ENCODE peak calls at places on chromosomes 7 and 10, in four cellular contexts. W is BJ, O is transverse colon, J is foreskin fibroblast. L is an unnamed sample.

GRCh38 chr7:66928388-66928787 is 7.4 kb downstream of the TMEM248 start:
- DNase-seq in W (no peak), J (no peak), O (no peak), L (no peak)

GRCh38 chr10:2985729-2986232 is 81.6 kb upstream of the PFKP start:
- DNase-seq in W (no peak), O (peak; percentile 75), J (no peak), L (no peak)

GRCh38 chr7:97307521-97308108 is 190.1 kb downstream of the SDHAF3 start:
- DNase-seq in O (no peak), J (no peak), W (no peak), L (no peak)

GRCh38 chr10:35043796-35044344 is 46.3 kb downstream of the CUL2 start:
- DNase-seq in J (no peak), W (no peak), O (no peak), L (no peak)

GRCh38 chr7:152522551-152522950 is 86.7 kb upstream of the KMT2C start:
- DNase-seq in J (no peak), O (no peak), W (no peak), L (no peak)

GRCh38 chr7:50855526-50855925 is 72.8 kb upstream of the GRB10 start:
- DNase-seq in J (no peak), W (no peak), O (no peak), L (no peak)

GRCh38 chr7:34109936-34110626 is 204.7 kb downstream of the BMPER start:
- DNase-seq in W (no peak), O (no peak), J (no peak), L (no peak)

GRCh38 chr7:50164552-50165220 is 71.6 kb upstream of the ZPBP start:
- DNase-seq in O (no peak), J (no peak), W (no peak), L (no peak)

GRCh38 chr7:155232911-155233702 is 64.6 kb upstream of the INSIG1 start:
- DNase-seq in J (no peak), W (no peak), O (no peak), L (no peak)

GRCh38 chr7:142811154-142811737 is 40.5 kb downstream of the PRSS2 start:
- DNase-seq in O (no peak), J (peak; percentile 28), W (no peak), L (no peak)

GRCh38 chr7:107150375-107151073 is 18.3 kb upstream of the HBP1 start:
- DNase-seq in W (peak; percentile 21), J (peak; percentile 58), O (peak; percentile 80), L (no peak)

GRCh38 chr7:37531225-37531624 is 82.6 kb upstream of the ELMO1 start:
- DNase-seq in J (no peak), O (no peak), W (no peak), L (no peak)

GRCh38 chr10:63474488-63474887 is 8.7 kb upstream of the JMJD1C start:
- DNase-seq in W (no peak), J (no peak), O (no peak), L (no peak)

GRCh38 chr10:126013489-126014281 is 117.3 kb downstream of the FANK1 start:
- DNase-seq in O (no peak), J (peak; percentile 69), W (peak; percentile 43), L (no peak)

GRCh38 chr10:60848126-60848525 is 69.8 kb downstream of the CDK1 start:
- DNase-seq in W (peak; percentile 41), J (peak; percentile 72), O (no peak), L (no peak)

GRCh38 chr7:88203401-88203800 is 16.4 kb downstream of the SRI start:
- DNase-seq in J (no peak), O (no peak), W (no peak), L (no peak)

GRCh38 chr10:120492366-120492765 is 35.3 kb downstream of the PLPP4 start:
- DNase-seq in J (no peak), W (no peak), O (no peak), L (no peak)

GRCh38 chr10:8088504-8088903 is 34.0 kb downstream of the GATA3 start:
- DNase-seq in O (no peak), J (no peak), W (no peak), L (no peak)

GRCh38 chr7:35891004-35891830 is 90.4 kb downstream of the SEPTIN7 start:
- DNase-seq in W (no peak), O (no peak), J (no peak), L (no peak)

GRCh38 chr10:122245136-122245535 is 26.0 kb upstream of the BTBD16 start:
- DNase-seq in J (no peak), O (no peak), W (no peak), L (no peak)

GRCh38 chr7:54874804-54875203 is 115.8 kb upstream of the SEC61G start:
- DNase-seq in W (no peak), J (no peak), O (no peak), L (no peak)

GRCh38 chr10:52621635-52622079 is 150.9 kb downstream of the MBL2 start:
- DNase-seq in O (no peak), W (peak; percentile 83), J (peak; percentile 67), L (no peak)

GRCh38 chr10:47037654-47038425 is 126.6 kb downstream of the PTPN20 start:
- DNase-seq in W (no peak), O (no peak), J (no peak), L (no peak)

GRCh38 chr10:7311256-7312178 is 99.3 kb downstream of the SFMBT2 start:
- DNase-seq in O (no peak), J (no peak), W (no peak), L (no peak)

GRCh38 chr10:96840841-96841518 is 8.9 kb downstream of the LCOR start:
- DNase-seq in J (no peak), W (no peak), O (no peak), L (no peak)

GRCh38 chr10:3740157-3740871 is 44.7 kb downstream of the KLF6 start:
- DNase-seq in W (no peak), J (no peak), O (no peak), L (no peak)

GRCh38 chr10:79347226-79347893 is at the start of gene PPIF:
- DNase-seq in J (peak; percentile 88), O (peak; percentile 96), W (peak; percentile 45), L (peak; percentile 79)
- TF ChIP-seq CTCF in J (peak; percentile 87), O (peak; percentile 99), W (peak; percentile 87), L (peak; percentile 99)

GRCh38 chr7:120857558-120858298 is at the start of gene TSPAN12:
- DNase-seq in W (no peak), J (peak; percentile 58), O (peak; percentile 79), L (peak; percentile 41)
- TF ChIP-seq CTCF in W (peak; percentile 44), J (peak; percentile 59), O (peak; percentile 76), L (peak; percentile 80)

DNA sequence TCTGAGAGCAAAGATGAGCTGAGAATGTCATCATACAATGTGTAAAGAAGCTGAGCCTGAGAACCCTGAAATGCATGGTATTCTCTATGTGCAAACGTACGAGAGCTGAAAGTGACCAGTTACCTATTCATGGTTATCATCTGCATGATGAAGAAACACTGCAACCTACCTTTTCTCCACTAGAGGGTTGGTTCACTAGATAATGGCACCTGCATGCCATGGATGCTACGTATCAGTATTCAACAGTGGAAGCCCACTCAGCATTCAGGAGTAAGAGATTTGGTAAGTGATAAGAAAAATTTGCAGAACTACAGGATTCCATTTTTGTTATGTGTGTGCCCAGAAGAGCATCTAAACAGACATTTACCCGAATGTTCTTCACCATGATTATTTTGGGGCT is 145.4 kb downstream of the PTPRN2 start:
- DNase-seq in J (no peak), O (no peak), W (no peak), L (no peak)
- TF ChIP-seq CTCF in J (no peak), O (peak; percentile 27), W (no peak), L (no peak)

DNA sequence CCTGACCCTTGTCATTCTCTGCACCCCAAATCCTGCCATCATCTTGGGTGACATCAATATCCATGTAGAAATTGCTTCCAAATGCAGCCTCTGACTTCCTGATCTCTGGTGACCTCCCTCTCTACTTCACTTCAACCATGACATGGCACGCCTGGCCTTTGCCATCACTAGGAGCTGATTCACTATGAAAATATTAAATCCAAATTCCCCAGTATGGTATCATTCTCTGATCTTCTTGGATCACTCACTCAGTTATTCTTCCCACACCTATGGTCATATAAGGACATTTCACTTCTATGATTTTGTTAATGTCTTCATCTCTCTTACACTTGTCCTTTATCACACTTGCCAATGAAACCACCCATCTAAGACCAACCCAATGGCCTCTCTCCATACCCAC is 73.7 kb upstream of the ODAD2 start:
- DNase-seq in W (no peak), O (no peak), J (peak; percentile 53), L (no peak)
- TF ChIP-seq CTCF in W (no peak), O (no peak), J (no peak), L (no peak)